ENCODE peak calls at places on chromosomes 4 and X, in ten cellular contexts. E, I, D, C, F, T, M, Z, R and Q are unnamed samples.

GRCh38 chr4:3873446-3874415 is 107.5 kb downstream of the ADRA2C start:
- DNase-seq in E (no peak), I (no peak), D (no peak), C (no peak), F (peak), T (no peak), M (no peak), Z (peak), R (no peak), Q (no peak)

GRCh38 chr4:125522992-125523391 is 208.2 kb downstream of the FAT4 start:
- DNase-seq in E (no peak), I (no peak), D (no peak), C (no peak), F (peak), T (no peak), M (no peak), Z (no peak), R (no peak), Q (no peak)

GRCh38 chr4:5554376-5554775 is 154.0 kb downstream of the EVC2 start:
- DNase-seq in E (no peak), I (no peak), D (no peak), C (no peak), F (no peak), T (no peak), M (no peak), Z (no peak), R (no peak), Q (no peak)

GRCh38 chr4:154999950-155000578 is 208.4 kb upstream of the NPY2R start:
- DNase-seq in E (no peak), I (no peak), D (no peak), C (no peak), F (no peak), T (no peak), M (no peak), Z (no peak), R (no peak), Q (no peak)

GRCh38 chr4:98996056-98996941 is 778 bp downstream of the METAP1 start:
- DNase-seq in E (peak), I (no peak), D (peak), C (peak), F (no peak), T (no peak), M (peak), Z (peak), R (no peak), Q (peak)

GRCh38 chr4:29259556-29259955 is 1460.6 kb upstream of the PCDH7 start:
- DNase-seq in E (no peak), I (no peak), D (no peak), C (no peak), F (no peak), T (no peak), M (no peak), Z (no peak), R (no peak), Q (no peak)

GRCh38 chr4:16417198-16417597 is 190.9 kb upstream of the TAPT1 start:
- DNase-seq in E (no peak), I (no peak), D (no peak), C (no peak), F (no peak), T (no peak), M (no peak), Z (no peak), R (no peak), Q (no peak)

GRCh38 chrX:113384628-113385027 is 544.0 kb upstream of the AMOT start:
- DNase-seq in E (no peak), I (peak), D (no peak), C (no peak), F (no peak), T (no peak), M (peak), Z (no peak), R (no peak), Q (peak)

GRCh38 chr4:7073526-7074390 is 5.9 kb upstream of the GRPEL1 start:
- DNase-seq in E (peak), I (peak), D (peak), C (no peak), F (peak), T (peak), M (peak), Z (peak), R (no peak), Q (peak)

GRCh38 chr4:120299631-120300030 is 233.0 kb upstream of the MAD2L1 start:
- DNase-seq in E (no peak), I (no peak), D (no peak), C (no peak), F (no peak), T (no peak), M (no peak), Z (no peak), R (no peak), Q (no peak)

GRCh38 chr4:128590034-128590740 is 219.3 kb upstream of the JADE1 start:
- DNase-seq in E (no peak), I (no peak), D (no peak), C (no peak), F (no peak), T (no peak), M (peak), Z (no peak), R (no peak), Q (no peak)

GRCh38 chrX:132807411-132808030 is 150.9 kb downstream of the HS6ST2 start:
- DNase-seq in E (no peak), I (no peak), D (no peak), C (no peak), F (no peak), T (no peak), M (no peak), Z (no peak), R (no peak), Q (no peak)

GRCh38 chr4:175412744-175413143 is 399.3 kb downstream of the GPM6A start:
- DNase-seq in E (no peak), I (no peak), D (no peak), C (no peak), F (no peak), T (no peak), M (no peak), Z (no peak), R (no peak), Q (peak)